ENCODE peak calls at places on chromosomes 4 and X, in seven cellular contexts. W, R, S, D, Z, F and N are unnamed samples.

GRCh38 chr4:83114576-83114975 is at the start of gene PLAC8:
- DNase-seq in F (no peak), W (no peak), R (peak; percentile 96), S (peak; percentile 58), D (peak; percentile 69), Z (no peak), N (no peak)

GRCh38 chr4:102759835-102760644 is 728 bp downstream of the MANBA start:
- DNase-seq in F (no peak), R (peak; percentile 40), Z (peak; percentile 11), W (peak; percentile 21), D (peak; percentile 32), S (no peak), N (no peak)

GRCh38 chr4:89509708-89510269 is 202.2 kb upstream of the GPRIN3 start:
- DNase-seq in S (no peak), F (no peak), R (no peak), Z (no peak), D (no peak), W (no peak), N (no peak)

GRCh38 chrX:118156953-118157608 is 40.5 kb upstream of the KLHL13 start:
- DNase-seq in W (no peak), D (no peak), F (no peak), Z (no peak), R (no peak), S (no peak), N (no peak)

GRCh38 chrX:42220083-42220482 is 296.7 kb upstream of the CASK start:
- DNase-seq in W (no peak), F (no peak), R (no peak), Z (no peak), D (no peak), S (no peak), N (no peak)

GRCh38 chr4:39977489-39978377 is at the start of gene PDS5A:
- DNase-seq in W (peak; percentile 76), R (peak; percentile 92), F (peak; percentile 72), Z (peak; percentile 51), D (peak; percentile 81), S (peak; percentile 91), N (peak; percentile 92)

GRCh38 chrX:101708180-101708579 is 48.5 kb upstream of the ARMCX2 start:
- DNase-seq in D (no peak), Z (no peak), S (no peak), F (no peak), R (no peak), W (no peak), N (no peak)

GRCh38 chr4:107870916-107871786 is 46.4 kb downstream of the SGMS2 start:
- DNase-seq in W (no peak), Z (no peak), F (no peak), S (no peak), R (peak; percentile 25), D (peak; percentile 14), N (no peak)

GRCh38 chr4:26081795-26082498 is 167.9 kb downstream of the SMIM20 start:
- DNase-seq in W (peak; percentile 15), F (peak; percentile 63), Z (no peak), S (no peak), D (peak; percentile 32), R (peak; percentile 78), N (no peak)

GRCh38 chr4:39433878-39434492 is 24.7 kb downstream of the RPL9 start:
- DNase-seq in R (no peak), Z (no peak), S (no peak), F (no peak), W (no peak), D (no peak), N (no peak)

GRCh38 chr4:48129307-48130014 is 4.6 kb downstream of the TXK start:
- DNase-seq in F (no peak), S (no peak), R (peak; percentile 48), D (no peak), W (peak; percentile 13), Z (no peak), N (no peak)

GRCh38 chr4:48124870-48125269 is 9.2 kb downstream of the TXK start:
- DNase-seq in F (no peak), W (no peak), D (no peak), S (no peak), R (no peak), Z (no peak), N (no peak)

GRCh38 chr4:48127882-48128394 is 6.1 kb downstream of the TXK start:
- DNase-seq in W (peak; percentile 49), F (peak; percentile 72), S (peak; percentile 71), R (peak; percentile 70), Z (peak; percentile 11), D (peak; percentile 44), N (peak; percentile 61)

GRCh38 chr4:48126621-48127020 is 7.4 kb downstream of the TXK start:
- DNase-seq in W (no peak), Z (no peak), R (no peak), S (no peak), D (no peak), F (no peak), N (no peak)

GRCh38 chr4:48127231-48127881 is 6.7 kb downstream of the TXK start:
- DNase-seq in S (no peak), Z (no peak), D (no peak), R (no peak), W (no peak), F (no peak), N (no peak)
- H3K4me3 ChIP-seq in S (peak overlapping the region; percentile 37), Z (no peak overlapping the region), D (no peak overlapping the region), R (no peak overlapping the region), W (no peak overlapping the region), F (peak overlapping the region; percentile 32), N (peak overlapping the region; percentile 37)

DNA sequence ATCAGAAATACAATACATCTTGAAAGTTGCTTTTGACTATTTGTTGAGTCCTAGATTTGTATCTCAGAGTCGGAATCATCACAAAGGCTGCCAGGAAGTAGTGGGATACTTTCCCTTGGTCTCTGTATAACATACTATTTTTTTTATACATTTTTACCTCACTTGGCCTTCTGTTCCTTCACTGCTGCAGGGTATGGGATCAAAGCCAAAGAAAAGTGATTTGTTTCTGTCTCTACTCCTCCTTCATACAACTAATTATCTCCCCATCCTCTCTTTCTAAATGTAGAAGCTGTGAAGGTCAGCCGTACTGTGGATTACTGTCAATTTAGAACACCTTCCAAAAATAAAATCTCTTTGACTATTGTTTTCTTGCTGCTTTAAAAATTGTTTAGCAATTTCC is 24.9 kb downstream of the PALLD start:
- DNase-seq in W (no peak), D (no peak), R (no peak), F (no peak), S (no peak), Z (no peak), N (no peak)
- H3K4me1 ChIP-seq in W (peaks cover 36% of the 10 kb centered on the region), D (no peaks in the 10 kb centered on the region), R (no peaks in the 10 kb centered on the region), F (peaks cover 66% of the 10 kb centered on the region), S (no peaks in the 10 kb centered on the region), Z (no peaks in the 10 kb centered on the region), N (no peaks in the 10 kb centered on the region)

DNA sequence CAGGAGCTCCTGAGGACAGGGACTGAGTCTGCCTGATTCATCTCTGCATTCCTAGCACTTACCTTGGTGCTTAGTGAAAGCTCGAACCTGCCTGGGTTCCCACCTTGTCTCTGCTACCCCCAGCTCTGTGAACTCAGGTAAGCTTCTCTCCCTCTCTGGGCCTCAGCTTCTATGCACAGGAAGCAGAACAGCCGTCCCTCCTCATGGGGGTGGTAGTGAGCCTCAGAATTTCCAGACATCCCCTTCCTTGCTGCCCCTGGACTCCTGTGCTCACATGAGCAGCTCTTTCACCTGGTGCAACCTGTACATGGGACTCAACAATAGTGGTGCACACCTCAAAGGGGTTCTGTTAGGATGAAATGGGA is 50.8 kb downstream of the HTRA3 start:
- DNase-seq in D (peak; percentile 18), W (no peak), R (no peak), S (no peak), Z (no peak), F (no peak), N (no peak)
- H3K27ac ChIP-seq in D (no peak overlapping the region), W (no peak overlapping the region), R (no peak overlapping the region), S (no peak overlapping the region), Z (peak overlapping the region; percentile 80), F (no peak overlapping the region), N (peak overlapping the region; percentile 18)

GRCh38 chr4:157423526-157424020 is 203.0 kb downstream of the GRIA2 start:
- DNase-seq in W (no peak), D (no peak), R (no peak), S (no peak), F (no peak), Z (no peak), N (no peak)
- H3K4me3 ChIP-seq in W (no peak overlapping the region), D (no peak overlapping the region), R (no peak overlapping the region), S (no peak overlapping the region), F (no peak overlapping the region), Z (no peak overlapping the region), N (no peak overlapping the region)

GRCh38 chrX:49164589-49165360 is 2.2 kb downstream of the MAGIX start:
- DNase-seq in W (no peak), Z (no peak), F (no peak), D (no peak), R (no peak), S (no peak), N (no peak)

GRCh38 chrX:49166914-49167739 is 4.6 kb downstream of the MAGIX start:
- DNase-seq in W (no peak), D (no peak), S (peak; percentile 87), Z (no peak), R (peak; percentile 63), F (no peak), N (peak; percentile 78)

GRCh38 chrX:49163555-49164419 is 1.2 kb downstream of the MAGIX start:
- DNase-seq in W (peak; percentile 72), F (peak; percentile 63), S (peak; percentile 86), D (peak; percentile 53), Z (no peak), R (peak; percentile 83), N (peak; percentile 91)

GRCh38 chrX:49165901-49166881 is 3.6 kb downstream of the MAGIX start:
- DNase-seq in D (no peak), Z (peak; percentile 37), F (peak; percentile 85), S (peak; percentile 86), R (peak; percentile 88), W (no peak), N (peak; percentile 86)

DNA sequence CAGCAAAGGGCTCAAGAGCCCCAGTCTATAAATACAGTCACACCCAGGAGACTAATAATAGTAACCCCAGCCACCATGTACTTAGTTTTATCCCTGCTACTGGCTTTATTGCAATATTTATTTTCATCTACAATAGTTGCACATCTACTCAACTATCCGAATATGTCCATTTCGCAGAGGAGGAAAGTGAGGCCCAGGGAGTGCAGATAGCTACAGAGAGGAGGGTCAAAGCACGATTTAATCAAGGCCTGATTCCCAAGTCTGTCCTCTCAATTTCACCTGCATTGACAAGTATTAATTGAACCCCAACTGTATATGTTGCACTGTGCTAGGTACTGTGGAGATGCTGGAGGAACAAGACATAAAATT is 4.0 kb upstream of the PLP2 start:
- DNase-seq in R (no peak), S (no peak), F (no peak), W (no peak), Z (no peak), D (no peak), N (no peak)
- H3K4me1 ChIP-seq in R (peaks cover 4% of the 10 kb centered on the region), S (peaks cover 18% of the 10 kb centered on the region), F (peaks cover 52% of the 10 kb centered on the region), W (peaks cover 8% of the 10 kb centered on the region), Z (no peaks in the 10 kb centered on the region), D (peaks cover 26% of the 10 kb centered on the region), N (peaks cover 21% of the 10 kb centered on the region)